ENCODE peak calls at places on chromosome 5, in nine cellular contexts. J is AG04450; O is dermis microvascular lymphatic vessel endothelial cell; A is NCI-H510A; C is hypothalamus; Z is fibroblast of pulmonary artery; Y is naive thymus-derived CD8-positive, alpha-beta T cell; Q is Peyer's patch; T is GM03348. B is an unnamed sample.

GRCh38 chr5:78886650-78887230 is 98.4 kb downstream of the ARSB start:
- DNase-seq in J (no peak), O (peak), A (no peak), C (no peak), Z (peak), Y (no peak), Q (no peak), T (peak), B (peak)

GRCh38 chr5:167166696-167167095 is 1124.7 kb upstream of the WWC1 start:
- DNase-seq in J (no peak), O (no peak), A (no peak), C (no peak), Z (no peak), Y (no peak), Q (no peak), T (no peak), B (no peak)

GRCh38 chr5:80239680-80240367 is 16.0 kb downstream of the SERINC5 start:
- DNase-seq in J (no peak), O (no peak), A (no peak), C (no peak), Z (peak), Y (no peak), Q (no peak), T (peak), B (no peak)

GRCh38 chr5:107126341-107126740 is 544.4 kb downstream of the EFNA5 start:
- DNase-seq in J (no peak), O (no peak), A (no peak), C (no peak), Z (no peak), Y (no peak), Q (no peak), T (no peak), B (peak)

GRCh38 chr5:126138475-126139005 is 284.7 kb upstream of the GRAMD2B start:
- DNase-seq in J (no peak), O (no peak), A (peak), C (no peak), Z (peak), Y (no peak), Q (no peak), T (no peak), B (peak)

GRCh38 chr5:108380531-108381021 is 1.3 kb downstream of the FBXL17 start:
- DNase-seq in J (no peak), O (peak), A (peak), C (peak), Z (peak), Y (peak), Q (peak), T (peak), B (peak)

GRCh38 chr5:75567710-75568109 is 43.5 kb upstream of the ANKDD1B start:
- DNase-seq in J (no peak), O (peak), A (no peak), C (no peak), Z (peak), Y (no peak), Q (no peak), T (peak), B (no peak)

GRCh38 chr5:37658440-37658839 is 181.4 kb downstream of the GDNF start:
- DNase-seq in J (no peak), O (peak), A (no peak), C (no peak), Z (no peak), Y (no peak), Q (no peak), T (no peak), B (no peak)

GRCh38 chr5:171808951-171809350 is 23.3 kb downstream of the SMIM23 start:
- DNase-seq in J (peak), O (no peak), A (no peak), C (no peak), Z (no peak), Y (no peak), Q (no peak), T (peak), B (no peak)

GRCh38 chr5:134242146-134242545 is 16.3 kb upstream of the PPP2CA start:
- DNase-seq in J (peak), O (no peak), A (no peak), C (no peak), Z (peak), Y (no peak), Q (no peak), T (no peak), B (peak)

GRCh38 chr5:163185315-163185714 is 252.1 kb upstream of the CCNG1 start:
- DNase-seq in J (no peak), O (no peak), A (no peak), C (no peak), Z (no peak), Y (no peak), Q (no peak), T (no peak), B (no peak)

GRCh38 chr5:149417714-149418368 is 38.7 kb upstream of the IL17B start:
- DNase-seq in J (no peak), O (no peak), A (no peak), C (no peak), Z (no peak), Y (no peak), Q (no peak), T (no peak), B (no peak)

GRCh38 chr5:148374693-148375360 is 8.9 kb upstream of the FBXO38 start:
- DNase-seq in J (no peak), O (peak), A (peak), C (no peak), Z (peak), Y (peak), Q (peak), T (peak), B (peak)

GRCh38 chr5:177472460-177473441 is 683 bp downstream of the DBN1 start:
- DNase-seq in J (no peak), O (peak), A (no peak), C (no peak), Z (no peak), Y (peak), Q (peak), T (peak), B (peak)

GRCh38 chr5:73955447-73955846 is 329.5 kb downstream of the ARHGEF28 start:
- DNase-seq in J (no peak), O (no peak), A (no peak), C (no peak), Z (no peak), Y (no peak), Q (no peak), T (no peak), B (no peak)

GRCh38 chr5:6365977-6366590 is 12.3 kb downstream of the MED10 start:
- DNase-seq in J (no peak), O (no peak), A (no peak), C (no peak), Z (no peak), Y (no peak), Q (no peak), T (no peak), B (no peak)

GRCh38 chr5:82164957-82165698 is 113.0 kb downstream of the RPS23 start:
- DNase-seq in J (no peak), O (peak), A (no peak), C (no peak), Z (peak), Y (no peak), Q (no peak), T (no peak), B (peak)

GRCh38 chr5:180718810-180719453 is 20.9 kb downstream of the OR2Y1 start:
- DNase-seq in J (peak), O (peak), A (no peak), C (no peak), Z (peak), Y (peak), Q (no peak), T (peak), B (peak)

GRCh38 chr5:40198736-40199135 is 481.0 kb upstream of the PTGER4 start:
- DNase-seq in J (no peak), O (peak), A (no peak), C (no peak), Z (peak), Y (no peak), Q (no peak), T (peak), B (no peak)

GRCh38 chr5:129506092-129506491 is 46.0 kb downstream of the ADAMTS19 start:
- DNase-seq in J (no peak), O (no peak), A (no peak), C (no peak), Z (peak), Y (no peak), Q (no peak), T (peak), B (no peak)

GRCh38 chr5:43648499-43649124 is 45.6 kb downstream of the NNT start:
- DNase-seq in J (no peak), O (no peak), A (no peak), C (no peak), Z (no peak), Y (no peak), Q (no peak), T (peak), B (no peak)

GRCh38 chr5:168303398-168304020 is 12.1 kb downstream of the WWC1 start:
- DNase-seq in J (no peak), O (no peak), A (no peak), C (no peak), Z (no peak), Y (no peak), Q (no peak), T (no peak), B (no peak)

GRCh38 chr5:28164568-28164967 is 1126.2 kb upstream of the CDH9 start:
- DNase-seq in J (no peak), O (no peak), A (no peak), C (no peak), Z (no peak), Y (no peak), Q (no peak), T (no peak), B (no peak)

GRCh38 chr5:91632871-91633270 is 249.8 kb upstream of the ARRDC3 start:
- DNase-seq in J (no peak), O (no peak), A (peak), C (no peak), Z (no peak), Y (no peak), Q (no peak), T (no peak), B (peak)

GRCh38 chr5:167587768-167588167 is 703.7 kb upstream of the WWC1 start:
- DNase-seq in J (no peak), O (no peak), A (no peak), C (no peak), Z (peak), Y (no peak), Q (no peak), T (peak), B (peak)

GRCh38 chr5:35003018-35003957 is 44.5 kb downstream of the AGXT2 start:
- DNase-seq in J (no peak), O (peak), A (peak), C (no peak), Z (peak), Y (peak), Q (peak), T (peak), B (peak)

GRCh38 chr5:135264451-135265445 is 134.3 kb downstream of the MACROH2A1 start:
- DNase-seq in J (no peak), O (no peak), A (no peak), C (no peak), Z (no peak), Y (no peak), Q (no peak), T (no peak), B (no peak)

GRCh38 chr5:172806897-172807672 is 27.0 kb upstream of the ERGIC1 start:
- DNase-seq in J (peak), O (peak), A (no peak), C (no peak), Z (peak), Y (peak), Q (peak), T (peak), B (peak)

GRCh38 chr5:146633273-146633672 is 117.3 kb upstream of the GPR151 start:
- DNase-seq in J (no peak), O (no peak), A (peak), C (no peak), Z (no peak), Y (no peak), Q (no peak), T (no peak), B (no peak)

GRCh38 chr5:1380011-1380817 is 35.3 kb upstream of the CLPTM1L start:
- DNase-seq in J (no peak), O (peak), A (peak), C (no peak), Z (peak), Y (peak), Q (peak), T (peak), B (peak)

GRCh38 chr5:38808666-38809343 is 37.0 kb upstream of the OSMR start:
- DNase-seq in J (no peak), O (no peak), A (no peak), C (no peak), Z (no peak), Y (no peak), Q (no peak), T (no peak), B (no peak)

GRCh38 chr5:167511-167910 is 23.8 kb upstream of the LRRC14B start:
- DNase-seq in J (no peak), O (no peak), A (no peak), C (no peak), Z (no peak), Y (no peak), Q (peak), T (no peak), B (no peak)

GRCh38 chr5:142871880-142872200 is 101.7 kb downstream of the ARHGAP26 start:
- DNase-seq in J (no peak), O (no peak), A (no peak), C (no peak), Z (peak), Y (no peak), Q (no peak), T (peak), B (no peak)

B was measured in DMS53.